ENCODE peak calls at places on chromosomes 3 and 15, in nine cellular contexts. A, P, V, X, S, B, I, T and Q are unnamed samples.
A peak's percentile ranks its signal among the peaks of the same experiment; 100 is the strongest.

GRCh38 chr3:5188419-5189405 is 1.2 kb downstream of the EDEM1 start:
- DNase-seq in A (peak; percentile 52), P (peak; percentile 32), V (peak; percentile 37), X (peak; percentile 36), S (peak; percentile 73), B (peak; percentile 71), I (no peak), T (peak; percentile 74), Q (peak; percentile 60)

GRCh38 chr3:154469585-154469984 is 39.6 kb upstream of the GPR149 start:
- DNase-seq in A (no peak), P (no peak), V (no peak), X (no peak), S (no peak), B (no peak), I (no peak), T (no peak), Q (no peak)

GRCh38 chr3:46361408-46362283 is 7.7 kb downstream of the CCR2 start:
- DNase-seq in A (no peak), P (peak; percentile 38), V (no peak), X (no peak), S (peak; percentile 89), B (no peak), I (no peak), T (no peak), Q (peak; percentile 56)

GRCh38 chr15:24683736-24684135 is 8.2 kb downstream of the NPAP1 start:
- DNase-seq in A (no peak), P (no peak), V (no peak), X (no peak), S (no peak), B (no peak), I (no peak), T (peak; percentile 80), Q (no peak)

GRCh38 chr15:48981941-48982340 is 18.2 kb upstream of the SHC4 start:
- DNase-seq in A (no peak), P (peak; percentile 32), V (no peak), X (no peak), S (no peak), B (no peak), I (no peak), T (no peak), Q (no peak)

GRCh38 chr3:196202516-196202970 is 8.7 kb downstream of the ZDHHC19 start:
- DNase-seq in A (no peak), P (peak; percentile 48), V (no peak), X (no peak), S (peak; percentile 86), B (no peak), I (no peak), T (no peak), Q (peak; percentile 70)

GRCh38 chr3:98999675-99000074 is 98.2 kb upstream of the DCBLD2 start:
- DNase-seq in A (no peak), P (no peak), V (no peak), X (no peak), S (no peak), B (peak; percentile 10), I (no peak), T (no peak), Q (no peak)

GRCh38 chr3:126895178-126896066 is 87.5 kb upstream of the PLXNA1 start:
- DNase-seq in A (no peak), P (peak; percentile 17), V (no peak), X (no peak), S (no peak), B (no peak), I (no peak), T (peak; percentile 31), Q (no peak)

GRCh38 chr15:55791576-55792400 is 48.8 kb upstream of the PRTG start:
- DNase-seq in A (no peak), P (peak; percentile 92), V (no peak), X (no peak), S (no peak), B (no peak), I (peak; percentile 80), T (no peak), Q (no peak)

GRCh38 chr3:100708644-100708988 is 678 bp upstream of the TFG start:
- DNase-seq in A (no peak), P (no peak), V (no peak), X (no peak), S (no peak), B (no peak), I (no peak), T (no peak), Q (no peak)

GRCh38 chr15:49900036-49900435 is 219.0 kb downstream of the ATP8B4 start:
- DNase-seq in A (no peak), P (peak; percentile 76), V (no peak), X (no peak), S (no peak), B (no peak), I (no peak), T (no peak), Q (no peak)

GRCh38 chr3:102006812-102007485 is 157.6 kb downstream of the NFKBIZ start:
- DNase-seq in A (no peak), P (peak; percentile 89), V (no peak), X (no peak), S (no peak), B (no peak), I (peak; percentile 86), T (no peak), Q (no peak)

GRCh38 chr3:171026584-171027293 is at the start of gene SLC2A2:
- DNase-seq in A (no peak), P (no peak), V (no peak), X (no peak), S (no peak), B (no peak), I (no peak), T (no peak), Q (no peak)

GRCh38 chr3:171021377-171021776 is 5.1 kb downstream of the SLC2A2 start:
- DNase-seq in A (no peak), P (no peak), V (no peak), X (no peak), S (no peak), B (no peak), I (no peak), T (no peak), Q (no peak)

GRCh38 chr3:171028025-171028778 is 1.7 kb upstream of the SLC2A2 start:
- DNase-seq in A (no peak), P (peak; percentile 92), V (peak; percentile 81), X (peak; percentile 56), S (no peak), B (no peak), I (peak; percentile 65), T (peak; percentile 93), Q (peak; percentile 20)

GRCh38 chr3:171018151-171018935 is 8.2 kb downstream of the SLC2A2 start:
- DNase-seq in A (no peak), P (no peak), V (peak; percentile 47), X (peak; percentile 18), S (no peak), B (no peak), I (no peak), T (peak; percentile 79), Q (no peak)

DNA sequence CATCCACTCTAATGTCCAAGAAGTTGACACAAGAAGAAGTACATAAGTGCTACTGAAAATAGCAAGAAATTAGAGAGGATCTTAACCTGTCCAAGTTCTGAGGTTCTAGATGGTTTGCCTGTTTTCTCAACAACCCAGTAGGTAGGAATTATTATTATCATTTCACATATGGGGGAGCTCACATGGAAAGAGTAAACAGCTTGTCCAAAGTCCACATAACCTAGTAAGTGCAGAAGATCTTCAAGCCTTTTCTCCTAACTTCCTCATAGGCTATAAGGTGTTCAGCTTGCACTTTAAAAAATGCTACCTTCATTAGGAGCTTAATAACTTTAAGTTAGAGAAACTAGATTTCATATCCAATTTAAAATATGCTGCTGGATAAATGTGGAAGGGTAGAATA is 3.0 kb downstream of the SLC2A2 start:
- DNase-seq in A (no peak), P (no peak), V (no peak), X (no peak), S (no peak), B (no peak), I (no peak), T (no peak), Q (no peak)
- TF ChIP-seq CTCF in A (no peak), P (no peak), V (no peak), X (no peak), S (no peak), B (no peak), I (no peak), T (no peak), Q (no peak)

DNA sequence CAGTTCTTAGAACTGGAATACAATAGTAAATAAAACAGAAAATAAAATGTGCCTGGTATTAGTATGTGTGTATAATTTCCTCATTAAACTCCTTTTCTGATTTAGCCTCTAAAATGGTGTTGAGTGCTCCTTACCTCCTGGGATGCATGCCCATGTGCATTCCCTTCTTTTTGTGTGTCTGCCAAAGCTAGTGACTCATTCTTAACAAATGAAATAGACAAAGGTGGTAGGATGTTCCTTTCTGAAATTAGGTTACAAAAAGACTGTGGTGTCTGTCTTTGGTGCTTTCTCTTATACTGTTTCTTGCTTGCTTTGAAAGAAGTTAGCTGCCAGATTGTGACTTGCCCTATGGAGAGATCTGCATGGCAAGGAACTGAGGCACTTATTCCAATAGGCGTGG is 623.7 kb downstream of the GRM7 start:
- DNase-seq in A (no peak), P (no peak), V (no peak), X (no peak), S (no peak), B (no peak), I (no peak), T (no peak), Q (no peak)
- TF ChIP-seq CTCF in A (no peak), P (no peak), V (no peak), X (no peak), S (no peak), B (no peak), I (no peak), T (no peak), Q (no peak)

GRCh38 chr15:74842581-74843444 is at the start of gene ULK3:
- DNase-seq in A (peak; percentile 94), P (peak; percentile 80), V (peak; percentile 95), X (peak; percentile 95), S (peak; percentile 90), B (peak; percentile 91), I (no peak), T (peak; percentile 96), Q (peak; percentile 93)
- TF ChIP-seq CTCF in A (peak; percentile 56), P (no peak), V (peak; percentile 70), X (peak; percentile 57), S (peak; percentile 12), B (peak; percentile 68), I (peak; percentile 41), T (peak; percentile 82), Q (peak; percentile 94)

GRCh38 chr15:27906802-27907201 is 192.3 kb downstream of the OCA2 start:
- DNase-seq in A (no peak), P (no peak), V (no peak), X (no peak), S (peak; percentile 20), B (no peak), I (no peak), T (no peak), Q (no peak)
- TF ChIP-seq CTCF in A (no peak), P (no peak), V (no peak), X (no peak), S (no peak), B (no peak), I (no peak), T (no peak), Q (no peak)

GRCh38 chr3:62051506-62051905 is 321.8 kb downstream of the FEZF2 start:
- DNase-seq in A (no peak), P (peak; percentile 11), V (no peak), X (peak; percentile 37), S (no peak), B (peak; percentile 6), I (no peak), T (peak; percentile 78), Q (peak; percentile 82)
- TF ChIP-seq CTCF in A (no peak), P (peak; percentile 35), V (peak; percentile 75), X (peak; percentile 61), S (no peak), B (peak; percentile 72), I (peak; percentile 18), T (peak; percentile 76), Q (no peak)